ENCODE peak calls at places on chromosomes 13 and 19, in five cellular contexts. T is left ventricle myocardium inferior, S is tibial nerve, H is left lung, F is aorta. Y is an unnamed sample. For H3K4me1, the result is how much of the 10 kb centered on the place peaks cover.

GRCh38 chr13:23695711-23696512 is 125.7 kb downstream of the TNFRSF19 start:
- DNase-seq in T (peak), S (no peak), H (no peak), F (no peak), Y (peak)

GRCh38 chr13:94608586-94608985 is 6.9 kb downstream of the GPR180 start:
- DNase-seq in T (no peak), S (no peak), H (no peak), F (no peak), Y (peak)

GRCh38 chr19:33438016-33438671 is 64.6 kb downstream of the CEBPG start:
- DNase-seq in T (peak), S (no peak), H (peak), F (peak), Y (no peak)

GRCh38 chr19:4376991-4377781 is 23.2 kb downstream of the SH3GL1 start:
- DNase-seq in T (no peak), S (no peak), H (peak), F (no peak), Y (no peak)

GRCh38 chr13:22168437-22168836 is 497.6 kb downstream of the FGF9 start:
- DNase-seq in T (no peak), S (no peak), H (no peak), F (no peak), Y (no peak)

GRCh38 chr19:50490991-50491472 is 14.4 kb upstream of the GARIN5A start:
- DNase-seq in T (no peak), S (no peak), H (no peak), F (peak), Y (no peak)

GRCh38 chr19:14381689-14382474 is 638 bp downstream of the ADGRE5 start:
- DNase-seq in T (peak), S (peak), H (peak), F (no peak), Y (peak)

GRCh38 chr13:95948646-95949045 is 104.6 kb downstream of the UGGT2 start:
- DNase-seq in T (no peak), S (no peak), H (no peak), F (no peak), Y (peak)

GRCh38 chr19:32227561-32228165 is 117.7 kb upstream of the ZNF507 start:
- DNase-seq in T (no peak), S (no peak), H (no peak), F (no peak), Y (no peak)

GRCh38 chr19:49347835-49348234 is 12.6 kb downstream of the CD37 start:
- DNase-seq in T (no peak), S (peak), H (no peak), F (no peak), Y (peak)

GRCh38 chr19:17889609-17890214 is 18.0 kb downstream of the SLC5A5 start:
- DNase-seq in T (no peak), S (no peak), H (peak), F (no peak), Y (peak)

GRCh38 chr19:38529610-38530009 is 88.1 kb downstream of the MAP4K1 start:
- DNase-seq in T (no peak), S (no peak), H (no peak), F (no peak), Y (no peak)

GRCh38 chr13:109256866-109257760 is 529.3 kb downstream of the IRS2 start:
- DNase-seq in T (no peak), S (no peak), H (no peak), F (no peak), Y (peak)

DNA sequence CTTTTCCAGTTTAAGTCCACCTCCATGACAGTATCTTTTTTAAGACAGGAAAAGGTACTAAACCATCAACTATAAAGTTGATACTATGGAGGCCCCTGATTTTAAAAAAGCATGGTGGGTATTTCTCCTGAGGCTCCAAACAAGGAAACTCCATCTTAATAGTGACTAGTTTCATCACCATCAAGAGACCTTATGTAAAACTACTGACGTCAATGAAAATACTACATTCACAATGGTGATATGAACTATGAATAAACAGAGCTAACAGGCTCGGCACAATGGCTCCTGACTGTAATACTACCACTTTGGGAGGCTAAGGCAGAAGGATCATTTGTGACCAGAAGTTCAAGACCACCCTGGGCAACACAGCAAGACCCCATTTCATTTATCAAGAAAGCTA is 162.7 kb downstream of the KLF12 start:
- DNase-seq in T (no peak), S (no peak), H (no peak), F (no peak), Y (no peak)
- H3K4me1 ChIP-seq in T (half or more), S (under half), H (under half), F (under half), Y (under half)

DNA sequence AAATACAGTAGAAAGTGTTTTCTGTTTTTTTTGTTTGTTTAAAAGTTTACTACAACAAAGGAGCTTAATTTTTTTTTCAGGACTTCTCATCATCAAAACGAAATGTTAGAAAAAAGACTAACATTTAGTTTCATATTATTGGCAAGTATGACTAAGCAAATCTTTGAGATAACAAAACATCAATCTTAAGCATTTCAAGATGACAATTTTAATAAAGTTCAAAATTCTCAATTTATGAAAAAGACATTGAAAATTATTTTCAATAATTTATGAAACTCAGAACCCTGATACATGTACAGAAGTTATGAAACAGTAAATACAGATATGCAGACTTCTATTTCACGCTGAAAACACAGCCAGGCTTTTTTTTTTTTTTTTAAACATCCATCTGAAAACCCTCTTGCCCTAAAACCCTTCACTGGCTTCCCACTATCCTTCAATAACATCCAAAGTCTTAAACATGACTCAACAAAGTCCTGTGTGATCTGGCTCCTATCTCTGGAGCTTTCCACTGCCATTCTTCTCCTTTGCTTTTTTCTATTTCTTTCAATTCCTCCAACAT is 3.9 kb downstream of the RBM26 start:
- DNase-seq in T (no peak), S (no peak), H (no peak), F (no peak), Y (no peak)
- H3K4me1 ChIP-seq in T (half or more), S (half or more), H (half or more), F (under half), Y (under half)

GRCh38 chr13:51233117-51233826 is 11.1 kb downstream of the FAM124A start:
- DNase-seq in T (no peak), S (no peak), H (no peak), F (no peak), Y (no peak)
- H3K4me1 ChIP-seq in T (half or more), S (under half), H (under half), F (under half), Y (under half)

DNA sequence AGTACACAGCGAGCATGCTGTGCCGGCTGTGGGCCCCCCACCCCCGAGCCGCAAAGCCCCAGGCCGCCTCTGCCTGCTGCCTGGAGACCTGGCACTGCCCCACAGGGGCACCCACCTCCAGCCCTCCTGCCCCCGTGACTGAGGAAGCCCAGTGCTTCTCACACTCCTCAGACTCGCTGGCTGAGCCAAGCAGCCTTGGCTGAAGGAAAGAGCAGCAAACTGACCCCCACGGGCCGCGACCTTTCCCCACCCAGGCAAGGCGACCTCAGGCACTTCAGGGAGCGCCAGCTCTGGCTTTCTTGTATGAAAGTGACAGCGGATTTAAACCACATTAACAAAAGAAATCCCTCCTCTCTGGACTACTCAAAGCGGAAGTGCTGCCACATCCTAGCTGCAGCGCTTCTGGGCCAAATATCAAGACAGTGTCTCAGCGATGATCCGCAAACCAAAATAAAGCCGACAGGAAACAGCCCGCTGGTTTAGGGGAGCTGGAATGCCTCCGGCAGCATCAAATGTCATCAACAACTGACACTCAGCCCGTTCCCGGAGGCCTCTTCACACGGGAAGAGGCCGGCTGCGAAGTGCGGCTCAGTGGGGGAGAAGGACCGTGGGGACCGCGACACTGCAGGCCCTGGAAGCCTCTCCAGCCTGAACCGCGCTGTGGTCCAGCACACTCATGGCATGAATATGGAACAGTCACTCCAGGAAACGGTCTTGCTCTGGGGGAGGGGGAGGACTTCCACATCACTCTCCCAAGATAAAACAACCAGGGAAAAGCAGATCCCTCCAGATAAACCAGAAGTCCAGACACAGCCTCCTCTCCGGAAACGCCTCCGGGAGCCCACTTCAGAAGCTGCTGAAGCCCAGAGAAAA is 1.5 kb downstream of the RASA3 start:
- DNase-seq in T (peak), S (peak), H (peak), F (peak), Y (peak)
- H3K4me1 ChIP-seq in T (half or more), S (under half), H (half or more), F (under half), Y (under half)

GRCh38 chr19:10106100-10106936 is at the start of gene PPAN:
- DNase-seq in T (peak), S (peak), H (peak), F (peak), Y (peak)
- H3K4me1 ChIP-seq in T (under half), S (under half), H (half or more), F (under half), Y (under half)

GRCh38 chr13:114152831-114153371 is 20.5 kb upstream of the RASA3 start:
- DNase-seq in T (no peak), S (no peak), H (no peak), F (peak), Y (no peak)
- H3K4me1 ChIP-seq in T (under half), S (under half), H (under half), F (under half), Y (under half)

GRCh38 chr13:33261426-33262068 is 24.0 kb downstream of the STARD13 start:
- DNase-seq in T (no peak), S (no peak), H (no peak), F (no peak), Y (no peak)
- H3K4me1 ChIP-seq in T (half or more), S (half or more), H (half or more), F (under half), Y (under half)

DNA sequence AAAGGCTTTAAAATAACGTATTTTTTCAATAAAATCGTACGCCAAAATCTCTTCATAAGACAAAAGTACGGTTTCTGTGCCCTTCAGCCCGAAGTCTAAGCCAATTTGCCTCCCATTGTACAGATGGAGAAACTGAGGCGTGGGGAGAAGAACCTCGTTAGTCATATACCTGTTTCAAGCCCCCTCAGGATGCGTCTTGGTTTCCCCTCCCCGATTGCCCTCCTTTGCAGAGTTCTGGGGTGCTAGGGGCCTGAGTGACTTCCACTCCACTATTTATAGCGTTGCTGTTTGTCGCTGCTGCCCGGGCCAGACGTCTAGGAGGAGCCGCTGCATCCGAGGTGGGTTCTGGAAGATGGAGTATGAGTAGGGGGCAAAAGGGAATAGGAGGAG is 2.3 kb upstream of the LTBP4 start:
- DNase-seq in T (no peak), S (no peak), H (no peak), F (no peak), Y (no peak)
- H3K4me1 ChIP-seq in T (half or more), S (half or more), H (half or more), F (under half), Y (under half)

GRCh38 chr19:11018743-11019142 is 57.9 kb downstream of the SMARCA4 start:
- DNase-seq in T (no peak), S (no peak), H (peak), F (no peak), Y (no peak)

GRCh38 chr19:11017275-11018035 is 56.6 kb downstream of the SMARCA4 start:
- DNase-seq in T (no peak), S (no peak), H (no peak), F (no peak), Y (no peak)

GRCh38 chr19:11016591-11016990 is 55.8 kb downstream of the SMARCA4 start:
- DNase-seq in T (no peak), S (no peak), H (no peak), F (no peak), Y (no peak)

GRCh38 chr19:11019262-11019661 is 58.4 kb downstream of the SMARCA4 start:
- DNase-seq in T (no peak), S (no peak), H (no peak), F (no peak), Y (no peak)

DNA sequence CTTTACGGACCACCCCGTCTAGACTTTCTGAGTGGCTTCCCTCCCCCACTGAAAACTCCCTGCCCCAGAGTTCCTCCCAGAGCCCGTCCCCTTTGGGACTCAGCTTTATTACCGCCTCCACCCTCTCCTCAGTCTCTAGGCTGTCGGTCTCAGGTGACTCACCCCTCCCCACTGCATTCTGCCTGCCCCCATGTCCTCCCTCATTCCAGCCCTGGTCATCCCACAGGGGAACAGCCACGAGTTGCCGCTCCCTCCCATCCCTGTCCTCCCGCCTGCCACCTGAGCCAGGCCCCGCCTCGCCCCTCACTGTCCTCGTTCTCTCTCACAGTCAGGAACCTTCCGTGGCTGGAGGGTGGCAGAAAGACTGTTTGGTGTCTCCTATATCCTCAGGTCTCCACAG is 57.3 kb downstream of the SMARCA4 start:
- DNase-seq in T (no peak), S (no peak), H (no peak), F (no peak), Y (no peak)
- H3K4me1 ChIP-seq in T (under half), S (under half), H (under half), F (under half), Y (under half)

DNA sequence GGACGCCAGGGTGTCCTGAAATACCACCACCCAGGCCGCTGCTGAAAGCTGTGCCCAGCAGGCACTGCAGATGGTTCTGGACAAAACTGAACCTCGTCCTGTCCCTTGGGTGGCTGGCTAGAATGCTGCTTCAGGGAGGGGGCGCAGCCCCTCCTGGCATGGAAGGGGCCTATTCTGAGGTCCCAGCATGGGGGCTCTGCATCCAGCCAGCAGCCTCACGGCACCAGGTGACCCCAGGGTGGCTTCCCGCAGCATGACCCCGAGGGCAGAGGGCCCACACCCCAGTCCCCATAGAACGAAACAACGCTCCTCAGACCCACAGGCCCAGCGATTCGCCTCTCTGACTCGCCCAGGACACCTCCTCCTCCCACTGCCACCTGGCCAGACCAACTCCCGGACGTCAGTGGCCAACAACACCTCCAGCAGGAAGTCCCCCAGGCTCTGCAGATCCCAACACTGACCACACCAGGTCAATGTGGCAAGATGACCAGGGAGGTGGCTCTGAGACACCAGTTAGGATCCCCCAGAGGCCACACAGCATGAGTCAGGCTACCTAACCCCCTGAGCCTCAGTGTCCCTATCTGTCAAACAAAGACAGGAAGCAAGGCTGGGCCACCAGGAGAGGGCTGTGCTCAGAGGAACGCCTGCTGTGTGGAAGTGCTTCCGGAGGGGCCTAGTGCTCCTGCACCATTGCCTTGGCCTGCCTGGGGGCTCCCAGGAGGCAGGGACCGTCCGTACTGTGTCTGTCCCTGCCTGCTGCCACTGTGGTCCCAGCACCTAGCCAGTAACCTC is 6.1 kb downstream of the MKNK2 start:
- DNase-seq in T (no peak), S (no peak), H (no peak), F (no peak), Y (no peak)
- H3K4me1 ChIP-seq in T (half or more), S (half or more), H (half or more), F (under half), Y (under half)